ENCODE peak calls at places on chromosome 20, in ten cellular contexts. One of them, this sample, is unnamed.

GRCh38 chr20:62428008-62428384 is 657 bp upstream of the RBBP8NL start:
- DNase-seq in T follicular helper cell: no peak
- DNase-seq in MV-4-11: no peak
- DNase-seq in ELF-1: peak
- DNase-seq in HT1080: no peak
- DNase-seq in stimulated activated CD4-positive, alpha-beta T cell treated with anti-CD3 and anti-CD28 coated beads, Interleukin-15, amount 100 ng/mL, for 1 hour: no peak
- DNase-seq in cardiac fibroblast: no peak
- DNase-seq in CD4-positive, alpha-beta T cell: no peak
- DNase-seq in caudate nucleus: no peak
- DNase-seq in effector CD4-positive, alpha-beta T cell: no peak
- DNase-seq in this sample: no peak

GRCh38 chr20:24779166-24779565 is 169.9 kb upstream of the CST7 start:
- DNase-seq in T follicular helper cell: no peak
- DNase-seq in MV-4-11: no peak
- DNase-seq in ELF-1: no peak
- DNase-seq in HT1080: no peak
- DNase-seq in stimulated activated CD4-positive, alpha-beta T cell treated with anti-CD3 and anti-CD28 coated beads, Interleukin-15, amount 100 ng/mL, for 1 hour: no peak
- DNase-seq in cardiac fibroblast: no peak
- DNase-seq in CD4-positive, alpha-beta T cell: no peak
- DNase-seq in caudate nucleus: no peak
- DNase-seq in effector CD4-positive, alpha-beta T cell: no peak
- DNase-seq in this sample: no peak

GRCh38 chr20:7912551-7912950 is 27.7 kb downstream of the HAO1 start:
- DNase-seq in T follicular helper cell: no peak
- DNase-seq in MV-4-11: no peak
- DNase-seq in ELF-1: no peak
- DNase-seq in HT1080: peak
- DNase-seq in stimulated activated CD4-positive, alpha-beta T cell treated with anti-CD3 and anti-CD28 coated beads, Interleukin-15, amount 100 ng/mL, for 1 hour: no peak
- DNase-seq in cardiac fibroblast: peak
- DNase-seq in CD4-positive, alpha-beta T cell: no peak
- DNase-seq in caudate nucleus: no peak
- DNase-seq in effector CD4-positive, alpha-beta T cell: no peak
- DNase-seq in this sample: no peak

GRCh38 chr20:14062171-14062570 is 66.9 kb downstream of the MACROD2 start:
- DNase-seq in T follicular helper cell: no peak
- DNase-seq in MV-4-11: no peak
- DNase-seq in ELF-1: no peak
- DNase-seq in HT1080: no peak
- DNase-seq in stimulated activated CD4-positive, alpha-beta T cell treated with anti-CD3 and anti-CD28 coated beads, Interleukin-15, amount 100 ng/mL, for 1 hour: no peak
- DNase-seq in cardiac fibroblast: no peak
- DNase-seq in CD4-positive, alpha-beta T cell: no peak
- DNase-seq in caudate nucleus: no peak
- DNase-seq in effector CD4-positive, alpha-beta T cell: no peak
- DNase-seq in this sample: no peak

GRCh38 chr20:25453035-25453810 is 45.8 kb downstream of the GINS1 start:
- DNase-seq in T follicular helper cell: no peak
- DNase-seq in MV-4-11: no peak
- DNase-seq in ELF-1: peak
- DNase-seq in HT1080: peak
- DNase-seq in stimulated activated CD4-positive, alpha-beta T cell treated with anti-CD3 and anti-CD28 coated beads, Interleukin-15, amount 100 ng/mL, for 1 hour: no peak
- DNase-seq in cardiac fibroblast: peak
- DNase-seq in CD4-positive, alpha-beta T cell: no peak
- DNase-seq in caudate nucleus: peak
- DNase-seq in effector CD4-positive, alpha-beta T cell: no peak
- DNase-seq in this sample: no peak

GRCh38 chr20:62936996-62937352 is 973 bp upstream of the GID8 start:
- DNase-seq in T follicular helper cell: no peak
- DNase-seq in MV-4-11: peak
- DNase-seq in ELF-1: no peak
- DNase-seq in HT1080: peak
- DNase-seq in stimulated activated CD4-positive, alpha-beta T cell treated with anti-CD3 and anti-CD28 coated beads, Interleukin-15, amount 100 ng/mL, for 1 hour: no peak
- DNase-seq in cardiac fibroblast: peak
- DNase-seq in CD4-positive, alpha-beta T cell: no peak
- DNase-seq in caudate nucleus: no peak
- DNase-seq in effector CD4-positive, alpha-beta T cell: no peak
- DNase-seq in this sample: no peak

GRCh38 chr20:57440678-57441509 is 49.7 kb downstream of the RBM38 start:
- DNase-seq in T follicular helper cell: no peak
- DNase-seq in MV-4-11: no peak
- DNase-seq in ELF-1: peak
- DNase-seq in HT1080: no peak
- DNase-seq in stimulated activated CD4-positive, alpha-beta T cell treated with anti-CD3 and anti-CD28 coated beads, Interleukin-15, amount 100 ng/mL, for 1 hour: no peak
- DNase-seq in cardiac fibroblast: peak
- DNase-seq in CD4-positive, alpha-beta T cell: no peak
- DNase-seq in caudate nucleus: peak
- DNase-seq in effector CD4-positive, alpha-beta T cell: no peak
- DNase-seq in this sample: no peak

GRCh38 chr20:34709836-34710567 is 5.9 kb downstream of the TP53INP2 start:
- DNase-seq in T follicular helper cell: peak
- DNase-seq in MV-4-11: peak
- DNase-seq in ELF-1: peak
- DNase-seq in HT1080: peak
- DNase-seq in stimulated activated CD4-positive, alpha-beta T cell treated with anti-CD3 and anti-CD28 coated beads, Interleukin-15, amount 100 ng/mL, for 1 hour: peak
- DNase-seq in cardiac fibroblast: no peak
- DNase-seq in CD4-positive, alpha-beta T cell: no peak
- DNase-seq in caudate nucleus: peak
- DNase-seq in effector CD4-positive, alpha-beta T cell: no peak
- DNase-seq in this sample: no peak

GRCh38 chr20:5932796-5933195 is 17.5 kb downstream of the TRMT6 start:
- DNase-seq in T follicular helper cell: no peak
- DNase-seq in MV-4-11: no peak
- DNase-seq in ELF-1: no peak
- DNase-seq in HT1080: no peak
- DNase-seq in stimulated activated CD4-positive, alpha-beta T cell treated with anti-CD3 and anti-CD28 coated beads, Interleukin-15, amount 100 ng/mL, for 1 hour: no peak
- DNase-seq in cardiac fibroblast: no peak
- DNase-seq in CD4-positive, alpha-beta T cell: no peak
- DNase-seq in caudate nucleus: no peak
- DNase-seq in effector CD4-positive, alpha-beta T cell: no peak
- DNase-seq in this sample: no peak

GRCh38 chr20:39651645-39652340 is 689.6 kb downstream of the DHX35 start:
- DNase-seq in T follicular helper cell: no peak
- DNase-seq in MV-4-11: no peak
- DNase-seq in ELF-1: no peak
- DNase-seq in HT1080: no peak
- DNase-seq in stimulated activated CD4-positive, alpha-beta T cell treated with anti-CD3 and anti-CD28 coated beads, Interleukin-15, amount 100 ng/mL, for 1 hour: no peak
- DNase-seq in cardiac fibroblast: no peak
- DNase-seq in CD4-positive, alpha-beta T cell: no peak
- DNase-seq in caudate nucleus: no peak
- DNase-seq in effector CD4-positive, alpha-beta T cell: no peak
- DNase-seq in this sample: no peak

GRCh38 chr20:5114403-5114802 is 5.4 kb downstream of the PCNA start:
- DNase-seq in T follicular helper cell: no peak
- DNase-seq in MV-4-11: no peak
- DNase-seq in ELF-1: no peak
- DNase-seq in HT1080: no peak
- DNase-seq in stimulated activated CD4-positive, alpha-beta T cell treated with anti-CD3 and anti-CD28 coated beads, Interleukin-15, amount 100 ng/mL, for 1 hour: no peak
- DNase-seq in cardiac fibroblast: no peak
- DNase-seq in CD4-positive, alpha-beta T cell: no peak
- DNase-seq in caudate nucleus: no peak
- DNase-seq in effector CD4-positive, alpha-beta T cell: no peak
- DNase-seq in this sample: no peak

GRCh38 chr20:2151805-2152727 is 50.4 kb downstream of the STK35 start:
- DNase-seq in T follicular helper cell: no peak
- DNase-seq in MV-4-11: no peak
- DNase-seq in ELF-1: peak
- DNase-seq in HT1080: peak
- DNase-seq in stimulated activated CD4-positive, alpha-beta T cell treated with anti-CD3 and anti-CD28 coated beads, Interleukin-15, amount 100 ng/mL, for 1 hour: no peak
- DNase-seq in cardiac fibroblast: peak
- DNase-seq in CD4-positive, alpha-beta T cell: no peak
- DNase-seq in caudate nucleus: no peak
- DNase-seq in effector CD4-positive, alpha-beta T cell: no peak
- DNase-seq in this sample: no peak

GRCh38 chr20:43571310-43571709 is 12.5 kb downstream of the SGK2 start:
- DNase-seq in T follicular helper cell: no peak
- DNase-seq in MV-4-11: no peak
- DNase-seq in ELF-1: no peak
- DNase-seq in HT1080: no peak
- DNase-seq in stimulated activated CD4-positive, alpha-beta T cell treated with anti-CD3 and anti-CD28 coated beads, Interleukin-15, amount 100 ng/mL, for 1 hour: no peak
- DNase-seq in cardiac fibroblast: no peak
- DNase-seq in CD4-positive, alpha-beta T cell: no peak
- DNase-seq in caudate nucleus: no peak
- DNase-seq in effector CD4-positive, alpha-beta T cell: no peak
- DNase-seq in this sample: no peak

GRCh38 chr20:2900845-2901592 is 27.7 kb downstream of the PTPRA start:
- DNase-seq in T follicular helper cell: no peak
- DNase-seq in MV-4-11: peak
- DNase-seq in ELF-1: no peak
- DNase-seq in HT1080: no peak
- DNase-seq in stimulated activated CD4-positive, alpha-beta T cell treated with anti-CD3 and anti-CD28 coated beads, Interleukin-15, amount 100 ng/mL, for 1 hour: no peak
- DNase-seq in cardiac fibroblast: no peak
- DNase-seq in CD4-positive, alpha-beta T cell: no peak
- DNase-seq in caudate nucleus: no peak
- DNase-seq in effector CD4-positive, alpha-beta T cell: no peak
- DNase-seq in this sample: no peak

GRCh38 chr20:57582432-57583288 is 21.8 kb downstream of the PCK1 start:
- DNase-seq in T follicular helper cell: no peak
- DNase-seq in MV-4-11: no peak
- DNase-seq in ELF-1: peak
- DNase-seq in HT1080: no peak
- DNase-seq in stimulated activated CD4-positive, alpha-beta T cell treated with anti-CD3 and anti-CD28 coated beads, Interleukin-15, amount 100 ng/mL, for 1 hour: no peak
- DNase-seq in cardiac fibroblast: peak
- DNase-seq in CD4-positive, alpha-beta T cell: no peak
- DNase-seq in caudate nucleus: peak
- DNase-seq in effector CD4-positive, alpha-beta T cell: no peak
- DNase-seq in this sample: peak

GRCh38 chr20:40892642-40893041 is 136.0 kb upstream of the TOP1 start:
- DNase-seq in T follicular helper cell: no peak
- DNase-seq in MV-4-11: no peak
- DNase-seq in ELF-1: peak
- DNase-seq in HT1080: no peak
- DNase-seq in stimulated activated CD4-positive, alpha-beta T cell treated with anti-CD3 and anti-CD28 coated beads, Interleukin-15, amount 100 ng/mL, for 1 hour: no peak
- DNase-seq in cardiac fibroblast: no peak
- DNase-seq in CD4-positive, alpha-beta T cell: no peak
- DNase-seq in caudate nucleus: no peak
- DNase-seq in effector CD4-positive, alpha-beta T cell: no peak
- DNase-seq in this sample: no peak

GRCh38 chr20:58511364-58511763 is 3.8 kb downstream of the APCDD1L start:
- DNase-seq in T follicular helper cell: no peak
- DNase-seq in MV-4-11: peak
- DNase-seq in ELF-1: no peak
- DNase-seq in HT1080: peak
- DNase-seq in stimulated activated CD4-positive, alpha-beta T cell treated with anti-CD3 and anti-CD28 coated beads, Interleukin-15, amount 100 ng/mL, for 1 hour: no peak
- DNase-seq in cardiac fibroblast: peak
- DNase-seq in CD4-positive, alpha-beta T cell: no peak
- DNase-seq in caudate nucleus: no peak
- DNase-seq in effector CD4-positive, alpha-beta T cell: no peak
- DNase-seq in this sample: no peak

GRCh38 chr20:14264869-14265268 is 72.5 kb downstream of the FLRT3 start:
- DNase-seq in T follicular helper cell: no peak
- DNase-seq in MV-4-11: no peak
- DNase-seq in ELF-1: peak
- DNase-seq in HT1080: peak
- DNase-seq in stimulated activated CD4-positive, alpha-beta T cell treated with anti-CD3 and anti-CD28 coated beads, Interleukin-15, amount 100 ng/mL, for 1 hour: no peak
- DNase-seq in cardiac fibroblast: peak
- DNase-seq in CD4-positive, alpha-beta T cell: no peak
- DNase-seq in caudate nucleus: no peak
- DNase-seq in effector CD4-positive, alpha-beta T cell: no peak
- DNase-seq in this sample: no peak

This sample was measured in SK-N-MC.